ENCODE peak calls at places on chromosome 22, in six cellular contexts. One of them, this sample, is unnamed.

GRCh38 chr22:20131593-20131855 is at the start of gene ZDHHC8:
- DNase-seq in nephron progenitor cell: no peak
- DNase-seq in AG09309: no peak
- DNase-seq in activated CD8-positive, alpha-beta T cell treated with anti-CD3 and anti-CD28 coated beads for 36 hours: peak; percentile 30
- DNase-seq in colonic mucosa: no peak
- DNase-seq in HCT116: no peak
- DNase-seq in this sample: no peak

GRCh38 chr22:49460662-49461371 is 366.9 kb downstream of the BRD1 start:
- DNase-seq in AG09309: no peak
- DNase-seq in activated CD8-positive, alpha-beta T cell treated with anti-CD3 and anti-CD28 coated beads for 36 hours: no peak
- DNase-seq in HCT116: no peak
- DNase-seq in nephron progenitor cell: no peak
- DNase-seq in colonic mucosa: no peak
- DNase-seq in this sample: no peak

GRCh38 chr22:44538071-44538470 is 40.0 kb upstream of the RTL6 start:
- DNase-seq in activated CD8-positive, alpha-beta T cell treated with anti-CD3 and anti-CD28 coated beads for 36 hours: no peak
- DNase-seq in colonic mucosa: no peak
- DNase-seq in AG09309: no peak
- DNase-seq in nephron progenitor cell: no peak
- DNase-seq in HCT116: no peak
- DNase-seq in this sample: no peak

GRCh38 chr22:19442166-19442565 is 5.3 kb downstream of the C22orf39 start:
- DNase-seq in nephron progenitor cell: no peak
- DNase-seq in activated CD8-positive, alpha-beta T cell treated with anti-CD3 and anti-CD28 coated beads for 36 hours: no peak
- DNase-seq in HCT116: no peak
- DNase-seq in AG09309: no peak
- DNase-seq in colonic mucosa: no peak
- DNase-seq in this sample: no peak

GRCh38 chr22:45164217-45165123 is 745 bp downstream of the NUP50 start:
- DNase-seq in AG09309: no peak
- DNase-seq in activated CD8-positive, alpha-beta T cell treated with anti-CD3 and anti-CD28 coated beads for 36 hours: peak; percentile 40
- DNase-seq in nephron progenitor cell: peak; percentile 72
- DNase-seq in colonic mucosa: peak; percentile 45
- DNase-seq in HCT116: no peak
- DNase-seq in this sample: no peak

GRCh38 chr22:50186789-50187523 is 1.2 kb downstream of the TRABD start:
- DNase-seq in nephron progenitor cell: no peak
- DNase-seq in AG09309: no peak
- DNase-seq in HCT116: no peak
- DNase-seq in colonic mucosa: peak; percentile 81
- DNase-seq in activated CD8-positive, alpha-beta T cell treated with anti-CD3 and anti-CD28 coated beads for 36 hours: no peak
- DNase-seq in this sample: no peak

GRCh38 chr22:35688913-35689675 is 28.6 kb upstream of the APOL5 start:
- DNase-seq in colonic mucosa: no peak
- DNase-seq in nephron progenitor cell: no peak
- DNase-seq in activated CD8-positive, alpha-beta T cell treated with anti-CD3 and anti-CD28 coated beads for 36 hours: no peak
- DNase-seq in HCT116: no peak
- DNase-seq in AG09309: no peak
- DNase-seq in this sample: no peak

GRCh38 chr22:24025475-24025874 is 14.4 kb downstream of the CABIN1 start:
- DNase-seq in activated CD8-positive, alpha-beta T cell treated with anti-CD3 and anti-CD28 coated beads for 36 hours: no peak
- DNase-seq in colonic mucosa: no peak
- DNase-seq in HCT116: no peak
- DNase-seq in AG09309: no peak
- DNase-seq in nephron progenitor cell: no peak
- DNase-seq in this sample: no peak

GRCh38 chr22:35312198-35313059 is 12.7 kb downstream of the TOM1 start:
- DNase-seq in nephron progenitor cell: no peak
- DNase-seq in activated CD8-positive, alpha-beta T cell treated with anti-CD3 and anti-CD28 coated beads for 36 hours: peak; percentile 26
- DNase-seq in colonic mucosa: peak; percentile 79
- DNase-seq in HCT116: peak; percentile 16
- DNase-seq in AG09309: peak; percentile 41
- DNase-seq in this sample: peak; percentile 79

GRCh38 chr22:27880778-27881394 is 38.2 kb downstream of the PITPNB start:
- DNase-seq in HCT116: peak; percentile 47
- DNase-seq in nephron progenitor cell: peak; percentile 33
- DNase-seq in AG09309: peak; percentile 57
- DNase-seq in activated CD8-positive, alpha-beta T cell treated with anti-CD3 and anti-CD28 coated beads for 36 hours: peak; percentile 27
- DNase-seq in colonic mucosa: peak; percentile 57
- DNase-seq in this sample: no peak

GRCh38 chr22:20471126-20471833 is 24.3 kb downstream of the KLHL22 start:
- DNase-seq in colonic mucosa: no peak
- DNase-seq in HCT116: no peak
- DNase-seq in nephron progenitor cell: no peak
- DNase-seq in AG09309: no peak
- DNase-seq in activated CD8-positive, alpha-beta T cell treated with anti-CD3 and anti-CD28 coated beads for 36 hours: no peak
- DNase-seq in this sample: no peak

GRCh38 chr22:19085233-19086043 is 36.8 kb downstream of the DGCR2 start:
- DNase-seq in AG09309: no peak
- DNase-seq in HCT116: no peak
- DNase-seq in nephron progenitor cell: no peak
- DNase-seq in colonic mucosa: no peak
- DNase-seq in activated CD8-positive, alpha-beta T cell treated with anti-CD3 and anti-CD28 coated beads for 36 hours: no peak
- DNase-seq in this sample: no peak

DNA sequence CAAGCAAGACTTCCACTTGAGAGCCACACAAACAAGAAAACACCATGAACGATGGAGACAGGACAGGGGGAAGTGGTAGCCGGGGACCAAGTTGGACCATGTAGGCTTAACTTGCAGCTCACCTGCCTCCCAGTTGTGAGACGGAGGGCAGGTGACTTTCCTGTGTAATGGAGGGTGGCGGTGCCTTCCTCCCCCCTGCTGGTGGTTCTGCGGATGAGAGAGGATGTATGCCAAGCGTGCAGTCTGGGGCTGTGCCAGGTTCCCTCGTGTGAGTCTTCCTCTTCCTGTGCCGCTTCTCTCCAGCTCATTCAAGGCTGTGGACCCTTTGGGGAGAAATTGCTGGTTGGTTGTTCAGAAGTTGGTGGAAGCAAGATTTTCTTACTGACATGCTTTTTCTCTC is 35.1 kb downstream of the MPPED1 start:
- DNase-seq in colonic mucosa: no peak
- DNase-seq in nephron progenitor cell: no peak
- DNase-seq in HCT116: no peak
- DNase-seq in activated CD8-positive, alpha-beta T cell treated with anti-CD3 and anti-CD28 coated beads for 36 hours: no peak
- DNase-seq in AG09309: no peak
- DNase-seq in this sample: no peak
- TF ChIP-seq CTCF in colonic mucosa: no peak
- TF ChIP-seq CTCF in nephron progenitor cell: no peak
- TF ChIP-seq CTCF in HCT116: peak; percentile 5
- TF ChIP-seq CTCF in activated CD8-positive, alpha-beta T cell treated with anti-CD3 and anti-CD28 coated beads for 36 hours: no peak
- TF ChIP-seq CTCF in AG09309: no peak
- TF ChIP-seq CTCF in this sample: no peak

GRCh38 chr22:22458896-22459588 is 49.5 kb downstream of the ZNF280B start:
- DNase-seq in HCT116: no peak
- DNase-seq in activated CD8-positive, alpha-beta T cell treated with anti-CD3 and anti-CD28 coated beads for 36 hours: no peak
- DNase-seq in nephron progenitor cell: no peak
- DNase-seq in AG09309: no peak
- DNase-seq in colonic mucosa: no peak
- DNase-seq in this sample: no peak

GRCh38 chr22:22461111-22461510 is 47.4 kb downstream of the ZNF280B start:
- DNase-seq in activated CD8-positive, alpha-beta T cell treated with anti-CD3 and anti-CD28 coated beads for 36 hours: no peak
- DNase-seq in nephron progenitor cell: no peak
- DNase-seq in HCT116: no peak
- DNase-seq in AG09309: no peak
- DNase-seq in colonic mucosa: no peak
- DNase-seq in this sample: no peak

GRCh38 chr22:22461583-22461982 is 47.0 kb downstream of the ZNF280B start:
- DNase-seq in colonic mucosa: no peak
- DNase-seq in HCT116: no peak
- DNase-seq in activated CD8-positive, alpha-beta T cell treated with anti-CD3 and anti-CD28 coated beads for 36 hours: no peak
- DNase-seq in nephron progenitor cell: no peak
- DNase-seq in AG09309: no peak
- DNase-seq in this sample: no peak

GRCh38 chr22:22460060-22460459 is 48.5 kb downstream of the ZNF280B start:
- DNase-seq in AG09309: no peak
- DNase-seq in nephron progenitor cell: no peak
- DNase-seq in HCT116: no peak
- DNase-seq in activated CD8-positive, alpha-beta T cell treated with anti-CD3 and anti-CD28 coated beads for 36 hours: no peak
- DNase-seq in colonic mucosa: no peak
- DNase-seq in this sample: no peak

GRCh38 chr22:22460635-22461034 is 47.9 kb downstream of the ZNF280B start:
- DNase-seq in colonic mucosa: no peak
- DNase-seq in activated CD8-positive, alpha-beta T cell treated with anti-CD3 and anti-CD28 coated beads for 36 hours: no peak
- DNase-seq in AG09309: no peak
- DNase-seq in HCT116: peak; percentile 7
- DNase-seq in nephron progenitor cell: no peak
- DNase-seq in this sample: no peak
- TF ChIP-seq CTCF in colonic mucosa: peak; percentile 20
- TF ChIP-seq CTCF in activated CD8-positive, alpha-beta T cell treated with anti-CD3 and anti-CD28 coated beads for 36 hours: peak; percentile 40
- TF ChIP-seq CTCF in AG09309: peak; percentile 7
- TF ChIP-seq CTCF in HCT116: peak; percentile 58
- TF ChIP-seq CTCF in nephron progenitor cell: peak; percentile 52
- TF ChIP-seq CTCF in this sample: peak; percentile 63

GRCh38 chr22:39928556-39929401 is 27.9 kb downstream of the GRAP2 start:
- DNase-seq in AG09309: no peak
- DNase-seq in colonic mucosa: no peak
- DNase-seq in nephron progenitor cell: no peak
- DNase-seq in activated CD8-positive, alpha-beta T cell treated with anti-CD3 and anti-CD28 coated beads for 36 hours: peak; percentile 40
- DNase-seq in HCT116: no peak
- DNase-seq in this sample: no peak

GRCh38 chr22:39924286-39924685 is 23.4 kb downstream of the GRAP2 start:
- DNase-seq in AG09309: no peak
- DNase-seq in HCT116: no peak
- DNase-seq in nephron progenitor cell: no peak
- DNase-seq in colonic mucosa: no peak
- DNase-seq in activated CD8-positive, alpha-beta T cell treated with anti-CD3 and anti-CD28 coated beads for 36 hours: peak; percentile 52
- DNase-seq in this sample: no peak

GRCh38 chr22:39925273-39925672 is 24.4 kb downstream of the GRAP2 start:
- DNase-seq in HCT116: no peak
- DNase-seq in colonic mucosa: no peak
- DNase-seq in nephron progenitor cell: no peak
- DNase-seq in activated CD8-positive, alpha-beta T cell treated with anti-CD3 and anti-CD28 coated beads for 36 hours: no peak
- DNase-seq in AG09309: no peak
- DNase-seq in this sample: no peak

GRCh38 chr22:39926175-39927152 is 25.6 kb downstream of the GRAP2 start:
- DNase-seq in nephron progenitor cell: no peak
- DNase-seq in HCT116: no peak
- DNase-seq in activated CD8-positive, alpha-beta T cell treated with anti-CD3 and anti-CD28 coated beads for 36 hours: peak; percentile 1
- DNase-seq in AG09309: no peak
- DNase-seq in colonic mucosa: peak; percentile 62
- DNase-seq in this sample: no peak

DNA sequence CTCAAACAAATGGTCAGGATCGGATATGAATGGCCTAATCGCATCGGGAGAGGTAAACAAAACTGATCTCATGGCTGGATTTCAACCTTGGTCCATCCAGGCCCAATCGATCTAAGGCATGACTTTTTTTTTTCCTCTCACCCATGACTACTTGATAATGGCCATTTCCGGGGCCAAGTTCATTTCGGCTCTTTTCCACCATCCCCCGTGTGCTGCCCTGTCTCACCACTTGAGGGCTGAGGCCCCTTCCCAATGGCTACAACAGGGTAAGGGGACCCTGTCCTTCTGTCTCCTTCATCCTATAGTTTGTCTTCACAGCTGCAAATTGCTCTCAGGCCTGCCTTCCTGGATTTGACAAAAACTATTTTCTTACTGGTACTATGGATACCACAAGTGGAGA is 26.7 kb downstream of the GRAP2 start:
- DNase-seq in HCT116: no peak
- DNase-seq in nephron progenitor cell: no peak
- DNase-seq in AG09309: no peak
- DNase-seq in colonic mucosa: no peak
- DNase-seq in activated CD8-positive, alpha-beta T cell treated with anti-CD3 and anti-CD28 coated beads for 36 hours: peak; percentile 73
- DNase-seq in this sample: no peak
- TF ChIP-seq CTCF in HCT116: peak; percentile 49
- TF ChIP-seq CTCF in nephron progenitor cell: peak; percentile 35
- TF ChIP-seq CTCF in AG09309: no peak
- TF ChIP-seq CTCF in colonic mucosa: no peak
- TF ChIP-seq CTCF in activated CD8-positive, alpha-beta T cell treated with anti-CD3 and anti-CD28 coated beads for 36 hours: peak; percentile 67
- TF ChIP-seq CTCF in this sample: no peak

DNA sequence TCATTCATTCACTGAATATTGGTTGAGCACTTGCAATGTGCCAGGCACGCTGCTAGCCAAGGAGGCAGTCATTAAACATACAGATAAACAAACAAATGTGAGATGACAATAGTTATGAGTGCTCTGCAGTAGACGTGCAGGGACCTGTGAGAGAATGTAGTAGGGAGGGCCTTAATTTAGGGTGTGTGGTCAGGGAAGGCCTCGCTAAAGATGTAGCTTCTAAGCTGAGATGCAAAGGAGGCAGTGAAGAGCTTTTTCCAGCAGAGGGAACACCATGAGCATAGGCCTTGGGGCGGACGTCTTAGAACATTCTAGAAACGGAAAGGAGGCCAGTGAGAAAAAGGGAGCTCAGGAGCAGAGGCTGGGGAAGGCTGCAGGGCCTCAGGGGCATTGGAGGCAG is 789 bp upstream of the NCF4 start:
- DNase-seq in colonic mucosa: no peak
- DNase-seq in nephron progenitor cell: no peak
- DNase-seq in AG09309: no peak
- DNase-seq in activated CD8-positive, alpha-beta T cell treated with anti-CD3 and anti-CD28 coated beads for 36 hours: no peak
- DNase-seq in HCT116: no peak
- DNase-seq in this sample: no peak
- TF ChIP-seq CTCF in colonic mucosa: no peak
- TF ChIP-seq CTCF in nephron progenitor cell: no peak
- TF ChIP-seq CTCF in AG09309: no peak
- TF ChIP-seq CTCF in activated CD8-positive, alpha-beta T cell treated with anti-CD3 and anti-CD28 coated beads for 36 hours: no peak
- TF ChIP-seq CTCF in HCT116: no peak
- TF ChIP-seq CTCF in this sample: no peak

DNA sequence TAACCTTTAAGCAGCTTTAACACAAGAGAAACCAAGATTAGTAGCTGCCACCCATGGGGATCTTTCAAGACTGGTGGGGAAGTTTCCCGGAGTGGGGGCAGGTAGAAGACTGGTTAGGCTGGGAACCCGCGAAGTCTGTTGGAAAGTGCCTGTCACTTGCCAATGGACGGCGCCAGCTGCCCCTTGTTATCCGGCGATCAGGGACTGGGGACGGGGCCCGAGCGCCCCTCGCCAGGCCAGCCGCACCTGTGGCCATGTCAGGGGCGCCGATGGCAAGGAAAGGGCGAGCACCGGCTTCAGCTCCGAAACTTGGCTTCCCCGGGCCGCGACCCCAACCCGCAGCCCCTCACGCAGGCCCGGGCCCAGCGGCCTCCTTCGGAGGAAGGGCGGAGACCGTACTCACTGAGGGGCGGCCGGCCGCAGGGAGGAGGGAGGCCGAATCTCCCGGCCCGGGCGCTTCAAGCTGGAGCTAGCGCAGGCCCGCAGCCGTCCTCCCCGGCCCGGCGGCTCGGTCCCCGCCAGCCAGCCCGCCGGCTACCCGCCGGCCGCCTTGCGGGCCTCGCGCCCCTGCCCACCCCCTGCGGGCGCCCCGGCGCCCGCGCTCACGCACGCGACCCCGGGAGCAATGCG is 539 bp downstream of the EIF4ENIF1 start:
- DNase-seq in AG09309: no peak
- DNase-seq in HCT116: no peak
- DNase-seq in activated CD8-positive, alpha-beta T cell treated with anti-CD3 and anti-CD28 coated beads for 36 hours: peak; percentile 53
- DNase-seq in colonic mucosa: peak; percentile 45
- DNase-seq in nephron progenitor cell: peak; percentile 67
- DNase-seq in this sample: no peak
- TF ChIP-seq CTCF in AG09309: no peak
- TF ChIP-seq CTCF in HCT116: no peak
- TF ChIP-seq CTCF in activated CD8-positive, alpha-beta T cell treated with anti-CD3 and anti-CD28 coated beads for 36 hours: no peak
- TF ChIP-seq CTCF in colonic mucosa: no peak
- TF ChIP-seq CTCF in nephron progenitor cell: no peak
- TF ChIP-seq CTCF in this sample: no peak